ENCODE peak calls at places on chromosomes 12 and 14, in nine cellular contexts. N, I, F, M, Y, D, W, U and T are unnamed samples.

GRCh38 chr12:6235499-6235898 is 35.3 kb downstream of the CD9 start:
- DNase-seq in N (peak; percentile 41), I (peak; percentile 82), F (no peak), M (peak; percentile 83), Y (no peak), D (no peak), W (no peak), U (no peak), T (no peak)

GRCh38 chr12:90572778-90573177 is 382.2 kb downstream of the CCER1 start:
- DNase-seq in N (no peak), I (peak; percentile 46), F (no peak), M (no peak), Y (no peak), D (no peak), W (no peak), U (no peak), T (no peak)

GRCh38 chr14:101823511-101824120 is 62.1 kb downstream of the PPP2R5C start:
- DNase-seq in N (peak; percentile 47), I (no peak), F (peak; percentile 66), M (peak; percentile 94), Y (peak; percentile 63), D (no peak), W (peak; percentile 67), U (no peak), T (no peak)

GRCh38 chr12:32501835-32502333 is 102.5 kb downstream of the FGD4 start:
- DNase-seq in N (no peak), I (peak; percentile 92), F (no peak), M (no peak), Y (peak; percentile 85), D (peak; percentile 50), W (no peak), U (no peak), T (peak; percentile 36)

GRCh38 chr12:64912501-64912900 is 88.1 kb downstream of the TBC1D30 start:
- DNase-seq in N (no peak), I (no peak), F (no peak), M (no peak), Y (no peak), D (no peak), W (no peak), U (no peak), T (peak; percentile 23)

GRCh38 chr12:71438670-71439361 is 782 bp upstream of the LGR5 start:
- DNase-seq in N (no peak), I (no peak), F (no peak), M (no peak), Y (no peak), D (peak; percentile 26), W (no peak), U (no peak), T (no peak)

GRCh38 chr14:26163761-26164160 is 434.1 kb downstream of the NOVA1 start:
- DNase-seq in N (no peak), I (peak; percentile 40), F (no peak), M (no peak), Y (peak; percentile 8), D (no peak), W (no peak), U (no peak), T (no peak)

GRCh38 chr12:74334770-74335169 is 202.9 kb upstream of the ATXN7L3B start:
- DNase-seq in N (no peak), I (peak; percentile 17), F (no peak), M (no peak), Y (no peak), D (no peak), W (no peak), U (no peak), T (no peak)

GRCh38 chr12:22285871-22286270 is 48.6 kb downstream of the ST8SIA1 start:
- DNase-seq in N (no peak), I (no peak), F (no peak), M (no peak), Y (no peak), D (no peak), W (no peak), U (no peak), T (no peak)

GRCh38 chr12:80593766-80594165 is 113.7 kb upstream of the MYF6 start:
- DNase-seq in N (no peak), I (no peak), F (no peak), M (no peak), Y (no peak), D (peak; percentile 96), W (no peak), U (no peak), T (no peak)

GRCh38 chr14:75960219-75960618 is 21.6 kb downstream of the TGFB3 start:
- DNase-seq in N (no peak), I (no peak), F (no peak), M (no peak), Y (no peak), D (no peak), W (no peak), U (no peak), T (no peak)

GRCh38 chr12:89157413-89157812 is 194.9 kb downstream of the DUSP6 start:
- DNase-seq in N (no peak), I (peak; percentile 35), F (no peak), M (no peak), Y (no peak), D (no peak), W (no peak), U (no peak), T (no peak)

GRCh38 chr14:91186515-91187066 is 57.9 kb downstream of the GPR68 start:
- DNase-seq in N (no peak), I (no peak), F (no peak), M (no peak), Y (no peak), D (peak; percentile 61), W (no peak), U (no peak), T (no peak)

GRCh38 chr14:68137704-68138619 is 318.4 kb downstream of the RAD51B start:
- DNase-seq in N (peak; percentile 29), I (no peak), F (no peak), M (peak; percentile 81), Y (peak; percentile 89), D (peak; percentile 100), W (no peak), U (no peak), T (peak; percentile 43)